ENCODE peak calls at places on chromosomes 7 and 10, in nine cellular contexts. R is left ventricle myocardium inferior, K is fibroblast of pulmonary artery, V is cardiac muscle cell, J is WERI-Rb-1, L is small intestine, N is AG04450, X is fibroblast of mammary gland, E is HepG2. H is an unnamed sample.

GRCh38 chr10:79079074-79079397 is 10.3 kb downstream of the ZMIZ1 start:
- DNase-seq in X (no peak), R (no peak), J (no peak), K (no peak), E (no peak), L (no peak), N (no peak), V (peak; percentile 32), H (no peak)

GRCh38 chr7:155303039-155303593 is 5.4 kb downstream of the INSIG1 start:
- DNase-seq in L (no peak), R (no peak), X (no peak), K (no peak), J (no peak), E (no peak), V (no peak), N (no peak), H (no peak)

GRCh38 chr10:131888186-131888604 is 12.6 kb upstream of the PPP2R2D start:
- DNase-seq in N (no peak), E (no peak), L (no peak), J (no peak), V (no peak), R (no peak), K (no peak), X (peak; percentile 20), H (no peak)

GRCh38 chr10:106635947-106636346 is 528.6 kb downstream of the SORCS1 start:
- DNase-seq in K (no peak), E (no peak), L (no peak), X (no peak), N (no peak), R (no peak), V (no peak), J (no peak), H (no peak)

GRCh38 chr7:117582219-117582704 is 102.4 kb downstream of the CFTR start:
- DNase-seq in K (peak; percentile 99), N (peak; percentile 91), J (no peak), R (peak; percentile 74), X (peak; percentile 90), V (peak; percentile 99), L (no peak), E (no peak), H (peak; percentile 50)

GRCh38 chr7:96346291-96346953 is 24.5 kb upstream of the SLC25A13 start:
- DNase-seq in E (no peak), K (no peak), J (no peak), L (no peak), R (no peak), N (no peak), X (no peak), V (no peak), H (no peak)

GRCh38 chr7:70681111-70681846 is 450.7 kb upstream of the GALNT17 start:
- DNase-seq in N (no peak), R (no peak), K (no peak), X (no peak), J (peak; percentile 35), V (no peak), E (no peak), L (no peak), H (no peak)

GRCh38 chr10:52232561-52233350 is 81.3 kb upstream of the DKK1 start:
- DNase-seq in V (peak; percentile 29), E (peak; percentile 7), J (no peak), N (no peak), X (no peak), K (peak; percentile 29), L (peak; percentile 19), R (no peak), H (no peak)

GRCh38 chr7:42263971-42264370 is 27.0 kb upstream of the GLI3 start:
- DNase-seq in X (no peak), E (no peak), R (peak; percentile 56), N (no peak), V (no peak), J (no peak), K (no peak), L (no peak), H (no peak)

GRCh38 chr7:50792342-50793114 is 9.8 kb upstream of the GRB10 start:
- DNase-seq in L (no peak), V (peak; percentile 76), E (no peak), X (peak; percentile 49), J (peak; percentile 16), K (peak; percentile 64), R (peak; percentile 43), N (no peak), H (peak; percentile 46)

GRCh38 chr7:80833289-80834104 is 85.4 kb downstream of the SEMA3C start:
- DNase-seq in R (no peak), L (no peak), X (peak; percentile 84), J (no peak), V (no peak), K (peak; percentile 54), N (no peak), E (no peak), H (no peak)

GRCh38 chr10:47031953-47032465 is 120.8 kb downstream of the PTPN20 start:
- DNase-seq in L (peak; percentile 38), X (peak; percentile 55), N (no peak), E (no peak), R (no peak), V (no peak), J (peak; percentile 2), K (no peak), H (no peak)

DNA sequence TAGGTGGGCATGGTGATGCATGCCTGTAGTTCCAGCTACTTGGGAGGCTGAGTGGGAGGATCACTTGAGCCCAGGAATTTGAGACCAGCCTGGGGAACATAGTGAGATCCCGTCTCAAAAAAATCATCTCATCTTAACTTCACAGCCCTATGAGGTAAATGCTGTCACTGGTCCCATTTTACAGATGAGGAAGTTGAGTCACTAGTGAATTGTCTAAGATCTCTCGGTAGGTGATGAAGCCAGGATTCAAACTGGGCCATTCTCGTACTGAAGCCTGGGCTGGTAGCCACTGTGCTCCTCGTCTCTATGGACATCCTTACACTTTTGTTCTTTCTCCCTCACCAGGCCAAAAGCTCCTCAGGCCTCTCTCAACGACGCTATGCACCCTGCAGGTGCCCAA is 6.4 kb downstream of the SLIT1 start:
- DNase-seq in E (no peak), L (no peak), V (no peak), J (no peak), K (no peak), N (no peak), X (no peak), R (no peak), H (no peak)
- H3K4me3 ChIP-seq in E (no peak overlapping the region), L (no peak overlapping the region), V (no peak overlapping the region), J (no peak overlapping the region), K (no peak overlapping the region), N (no peak overlapping the region), X (no peak overlapping the region), R (no peak overlapping the region), H (no peak overlapping the region)

DNA sequence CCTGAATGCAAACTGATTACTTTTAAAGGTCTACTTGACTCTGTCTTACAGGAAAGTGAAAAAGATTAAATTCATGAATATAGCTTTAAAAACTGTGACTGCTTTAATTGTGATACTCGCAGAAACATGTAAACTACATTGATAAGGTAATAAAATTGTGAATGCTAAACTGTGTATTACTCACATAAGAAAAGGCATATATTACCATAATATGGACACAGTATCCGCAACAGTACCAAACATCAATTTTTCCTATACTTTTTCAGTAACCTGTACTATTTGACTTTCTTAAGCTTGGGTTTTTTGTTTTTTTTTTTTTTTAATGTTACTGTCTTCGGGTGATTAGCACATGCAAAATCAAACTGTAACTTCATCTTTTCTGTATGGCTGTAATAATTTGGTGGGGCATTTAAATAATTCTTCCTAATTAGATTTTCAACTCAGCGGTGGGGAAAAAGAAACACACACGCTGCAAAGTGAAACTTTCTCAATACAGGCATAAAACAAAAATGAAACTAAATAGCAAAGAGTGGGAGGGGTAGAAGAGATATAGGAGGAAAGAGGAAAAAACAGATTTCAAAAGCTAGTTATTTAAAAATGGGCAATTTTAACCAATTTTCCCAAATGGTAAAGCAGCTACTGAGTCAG is 23.2 kb downstream of the NT5C3A start:
- DNase-seq in R (no peak), X (peak; percentile 36), K (peak; percentile 37), V (peak; percentile 38), J (no peak), L (peak; percentile 59), E (no peak), N (no peak), H (no peak)
- H3K4me3 ChIP-seq in R (peak overlapping the region; percentile 63), X (peak overlapping the region; percentile 29), K (peak overlapping the region; percentile 58), V (no peak overlapping the region), J (no peak overlapping the region), L (peak overlapping the region; percentile 52), E (peak overlapping the region; percentile 32), N (peak overlapping the region; percentile 45), H (no peak overlapping the region)

GRCh38 chr10:104734408-104734807 is 93.3 kb downstream of the SORCS3 start:
- DNase-seq in N (no peak), X (no peak), R (no peak), V (no peak), K (no peak), J (peak; percentile 57), L (no peak), E (no peak), H (no peak)

GRCh38 chr10:104735036-104735435 is 93.9 kb downstream of the SORCS3 start:
- DNase-seq in X (no peak), R (peak; percentile 52), K (no peak), V (no peak), L (no peak), E (no peak), J (no peak), N (no peak), H (no peak)

GRCh38 chr10:104736006-104736405 is 94.9 kb downstream of the SORCS3 start:
- DNase-seq in E (no peak), N (no peak), R (no peak), X (no peak), K (no peak), J (no peak), L (no peak), V (no peak), H (peak; percentile 28)

GRCh38 chr10:104732222-104732621 is 91.1 kb downstream of the SORCS3 start:
- DNase-seq in E (no peak), K (no peak), V (no peak), X (no peak), R (no peak), L (no peak), N (no peak), J (no peak), H (no peak)

DNA sequence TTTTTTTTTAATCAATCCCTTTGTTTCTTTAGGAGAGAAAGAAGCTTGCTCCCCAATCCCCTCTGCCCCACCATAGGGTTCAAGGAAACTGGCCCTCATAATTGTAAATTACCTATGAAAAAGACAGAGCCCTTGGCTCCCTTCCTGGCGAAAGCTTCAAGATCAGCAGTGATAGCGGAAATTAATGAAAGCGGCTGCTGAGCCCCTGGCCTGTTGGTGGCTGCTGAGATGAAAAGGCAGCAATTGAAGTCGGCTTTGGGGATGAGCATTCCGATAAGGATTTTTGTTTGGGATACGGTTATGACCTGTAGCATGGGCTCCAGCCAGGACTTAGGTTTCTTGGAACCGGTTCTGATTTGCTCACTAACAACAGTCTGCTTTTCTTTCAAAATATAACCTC is 94.4 kb downstream of the SORCS3 start:
- DNase-seq in E (no peak), R (no peak), K (no peak), J (no peak), L (no peak), V (no peak), N (no peak), X (no peak), H (no peak)
- H3K4me3 ChIP-seq in E (no peak overlapping the region), R (no peak overlapping the region), K (no peak overlapping the region), J (no peak overlapping the region), L (no peak overlapping the region), V (no peak overlapping the region), N (no peak overlapping the region), X (no peak overlapping the region), H (no peak overlapping the region)

DNA sequence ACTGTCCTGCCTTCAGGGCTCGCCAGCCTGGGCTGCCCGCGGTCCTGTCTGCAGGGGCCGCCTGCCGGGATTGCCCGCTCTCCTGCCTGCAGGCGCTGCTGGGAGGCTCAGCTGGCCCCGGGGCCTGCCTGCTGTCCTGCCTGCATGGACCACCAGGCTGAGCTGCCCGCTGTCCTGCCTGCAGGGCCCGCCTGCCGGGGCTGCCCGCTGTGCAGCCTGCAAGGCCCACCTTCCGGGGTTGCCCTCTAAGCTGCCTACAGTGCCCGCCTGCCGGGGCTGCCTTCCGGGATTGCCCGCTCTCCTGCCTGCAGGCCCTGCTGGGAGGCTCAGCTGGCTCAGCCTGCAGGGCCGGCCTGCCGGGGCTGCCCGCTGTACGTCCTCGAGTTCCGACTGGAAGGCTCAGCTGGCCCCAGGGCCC is 164.4 kb downstream of the GLRX3 start:
- DNase-seq in L (peak; percentile 59), E (no peak), J (no peak), V (peak; percentile 48), X (peak; percentile 19), N (no peak), R (peak; percentile 44), K (peak; percentile 68), H (peak; percentile 73)
- H3K4me3 ChIP-seq in L (peak overlapping the region; percentile 66), E (no peak overlapping the region), J (no peak overlapping the region), V (no peak overlapping the region), X (peak overlapping the region; percentile 33), N (no peak overlapping the region), R (peak overlapping the region; percentile 82), K (peak overlapping the region; percentile 70), H (peak overlapping the region; percentile 73)

H was measured in lung.